ENCODE peak calls at places on chromosome 13, in nine cellular contexts. S is stimulated activated CD4-positive, alpha-beta T cell treated with anti-CD3 and anti-CD28 coated beads, TNF-alpha, amount 100 ng/mL, for 24 hours; G is small intestine; A is amniotic stem cell; J is activated CD8-positive, alpha-beta memory T cell treated with anti-CD3 and anti-CD28 coated beads for 4 hours; R is posterior cingulate gyrus; B is stimulated activated CD8-positive, alpha-beta memory T cell treated with anti-CD3 and anti-CD28 coated beads, Interleukin-4, amount 100 ng/mL, for 4 hours; Y is prostate gland; Q is fibroblast of villous mesenchyme. P is an unnamed sample.

GRCh38 chr13:35866801-35867200 is 264.4 kb downstream of the DCLK1 start:
- DNase-seq in S (no peak), G (no peak), A (no peak), J (no peak), R (no peak), B (no peak), Y (no peak), Q (no peak), P (no peak)

GRCh38 chr13:60016229-60016628 is 147.5 kb downstream of the DIAPH3 start:
- DNase-seq in S (no peak), G (no peak), A (no peak), J (no peak), R (no peak), B (no peak), Y (no peak), Q (no peak), P (no peak)

GRCh38 chr13:41029629-41030028 is 10.5 kb upstream of the ELF1 start:
- DNase-seq in S (no peak), G (no peak), A (no peak), J (no peak), R (no peak), B (no peak), Y (no peak), Q (no peak), P (peak; percentile 47)

GRCh38 chr13:78137404-78138142 is 218.9 kb upstream of the EDNRB start:
- DNase-seq in S (no peak), G (peak; percentile 62), A (peak; percentile 35), J (no peak), R (no peak), B (no peak), Y (peak; percentile 11), Q (peak; percentile 67), P (peak; percentile 46)

GRCh38 chr13:48890386-48890785 is 85.3 kb upstream of the FNDC3A start:
- DNase-seq in S (no peak), G (no peak), A (no peak), J (no peak), R (no peak), B (no peak), Y (no peak), Q (no peak), P (no peak)

GRCh38 chr13:44211286-44211685 is 162.3 kb upstream of the SERP2 start:
- DNase-seq in S (no peak), G (no peak), A (no peak), J (no peak), R (peak; percentile 42), B (no peak), Y (no peak), Q (no peak), P (no peak)

GRCh38 chr13:106566682-106567420 is 1.1 kb downstream of the ARGLU1 start:
- DNase-seq in S (peak; percentile 3), G (peak; percentile 70), A (peak; percentile 22), J (peak; percentile 9), R (peak; percentile 31), B (no peak), Y (peak; percentile 54), Q (peak; percentile 67), P (peak; percentile 37)

GRCh38 chr13:27658569-27658968 is 36.9 kb downstream of the POLR1D start:
- DNase-seq in S (no peak), G (no peak), A (no peak), J (no peak), R (no peak), B (no peak), Y (no peak), Q (peak; percentile 43), P (no peak)

GRCh38 chr13:73060251-73061160 is 1.7 kb downstream of the KLF5 start:
- DNase-seq in S (no peak), G (peak; percentile 56), A (peak; percentile 31), J (no peak), R (peak; percentile 20), B (no peak), Y (peak; percentile 33), Q (peak; percentile 69), P (no peak)

GRCh38 chr13:99227909-99228688 is 27.4 kb downstream of the UBAC2 start:
- DNase-seq in S (no peak), G (no peak), A (no peak), J (no peak), R (no peak), B (no peak), Y (no peak), Q (no peak), P (no peak)

GRCh38 chr13:95698047-95698749 is 21.3 kb downstream of the DNAJC3 start:
- DNase-seq in S (no peak), G (no peak), A (no peak), J (no peak), R (no peak), B (no peak), Y (no peak), Q (peak; percentile 36), P (no peak)

GRCh38 chr13:56953965-56954364 is 186.8 kb upstream of the PRR20A start:
- DNase-seq in S (no peak), G (no peak), A (no peak), J (no peak), R (no peak), B (no peak), Y (no peak), Q (no peak), P (no peak)

GRCh38 chr13:50914848-50915247 is 5.3 kb downstream of the RNASEH2B start:
- DNase-seq in S (no peak), G (no peak), A (no peak), J (no peak), R (no peak), B (no peak), Y (no peak), Q (peak; percentile 75), P (no peak)

GRCh38 chr13:29452773-29453574 is 142.5 kb downstream of the SLC7A1 start:
- DNase-seq in S (no peak), G (no peak), A (no peak), J (no peak), R (no peak), B (no peak), Y (no peak), Q (no peak), P (no peak)

GRCh38 chr13:21884299-21884878 is 213.5 kb downstream of the FGF9 start:
- DNase-seq in S (no peak), G (no peak), A (no peak), J (no peak), R (no peak), B (no peak), Y (no peak), Q (no peak), P (no peak)

GRCh38 chr13:79966039-79966438 is 374.9 kb downstream of the SPRY2 start:
- DNase-seq in S (no peak), G (no peak), A (no peak), J (no peak), R (no peak), B (no peak), Y (no peak), Q (peak; percentile 45), P (no peak)

GRCh38 chr13:33953203-33953602 is 135.3 kb downstream of the RFC3 start:
- DNase-seq in S (no peak), G (no peak), A (peak; percentile 14), J (no peak), R (no peak), B (no peak), Y (no peak), Q (peak; percentile 12), P (no peak)

GRCh38 chr13:76860706-76861105 is 25.5 kb downstream of the KCTD12 start:
- DNase-seq in S (no peak), G (no peak), A (no peak), J (no peak), R (no peak), B (no peak), Y (no peak), Q (no peak), P (no peak)

GRCh38 chr13:45781553-45782326 is 69.8 kb downstream of the SIAH3 start:
- DNase-seq in S (no peak), G (peak; percentile 65), A (no peak), J (no peak), R (no peak), B (no peak), Y (no peak), Q (no peak), P (no peak)

GRCh38 chr13:97142452-97142851 is 79.7 kb upstream of the MBNL2 start:
- DNase-seq in S (no peak), G (peak; percentile 76), A (no peak), J (no peak), R (no peak), B (no peak), Y (no peak), Q (peak; percentile 43), P (peak; percentile 30)

GRCh38 chr13:114222461-114222968 is 12.2 kb upstream of the CDC16 start:
- DNase-seq in S (no peak), G (peak; percentile 43), A (no peak), J (no peak), R (no peak), B (no peak), Y (no peak), Q (peak; percentile 71), P (no peak)

GRCh38 chr13:45108716-45109706 is 11.3 kb upstream of the GTF2F2 start:
- DNase-seq in S (no peak), G (no peak), A (no peak), J (no peak), R (no peak), B (no peak), Y (no peak), Q (peak; percentile 59), P (peak; percentile 54)

GRCh38 chr13:98175823-98176222 is 1.2 kb downstream of the RNF113B start:
- DNase-seq in S (no peak), G (no peak), A (no peak), J (no peak), R (no peak), B (no peak), Y (no peak), Q (peak; percentile 55), P (no peak)

GRCh38 chr13:45678282-45678681 is 23.8 kb upstream of the CBY2 start:
- DNase-seq in S (no peak), G (no peak), A (no peak), J (no peak), R (no peak), B (no peak), Y (no peak), Q (no peak), P (no peak)

GRCh38 chr13:33090755-33091454 is 74.7 kb downstream of the KL start:
- DNase-seq in S (no peak), G (no peak), A (no peak), J (no peak), R (no peak), B (no peak), Y (no peak), Q (peak; percentile 60), P (no peak)

GRCh38 chr13:106349080-106349841 is 186.2 kb downstream of the EFNB2 start:
- DNase-seq in S (no peak), G (peak; percentile 65), A (no peak), J (no peak), R (peak; percentile 20), B (no peak), Y (peak; percentile 59), Q (no peak), P (peak; percentile 47)

GRCh38 chr13:88103824-88104223 is 432.7 kb downstream of the SLITRK5 start:
- DNase-seq in S (no peak), G (no peak), A (no peak), J (no peak), R (no peak), B (no peak), Y (no peak), Q (no peak), P (no peak)

GRCh38 chr13:26558074-26558805 is 757 bp downstream of the WASF3 start:
- DNase-seq in S (no peak), G (no peak), A (no peak), J (no peak), R (no peak), B (no peak), Y (no peak), Q (peak; percentile 5), P (peak; percentile 15)

GRCh38 chr13:50574731-50575130 is 268.8 kb downstream of the DLEU7 start:
- DNase-seq in S (no peak), G (no peak), A (no peak), J (no peak), R (no peak), B (no peak), Y (no peak), Q (no peak), P (no peak)

GRCh38 chr13:76622336-76623045 is 263.7 kb downstream of the KCTD12 start:
- DNase-seq in S (no peak), G (no peak), A (no peak), J (no peak), R (no peak), B (no peak), Y (no peak), Q (peak; percentile 45), P (no peak)

GRCh38 chr13:77022341-77022740 is 4.6 kb downstream of the FBXL3 start:
- DNase-seq in S (no peak), G (no peak), A (no peak), J (no peak), R (no peak), B (no peak), Y (no peak), Q (peak; percentile 57), P (no peak)